ENCODE peak calls at places on chromosomes 2 and 18, in six cellular contexts. One of them, this sample, is unnamed.

GRCh38 chr2:10256525-10257031 is 46.1 kb upstream of the HPCAL1 start:
- DNase-seq in pancreas: no peak
- DNase-seq in PC-3: no peak
- DNase-seq in neural progenitor cell: no peak
- DNase-seq in WTC11: peak
- DNase-seq in CD8-positive, alpha-beta T cell: no peak
- DNase-seq in this sample: no peak

GRCh38 chr2:37855283-37856041 is 69.6 kb upstream of the RMDN2 start:
- DNase-seq in CD8-positive, alpha-beta T cell: no peak
- DNase-seq in neural progenitor cell: no peak
- DNase-seq in PC-3: no peak
- DNase-seq in WTC11: no peak
- DNase-seq in pancreas: no peak
- DNase-seq in this sample: no peak

GRCh38 chr18:58400337-58400885 is 228.5 kb downstream of the ALPK2 start:
- DNase-seq in neural progenitor cell: no peak
- DNase-seq in PC-3: no peak
- DNase-seq in pancreas: no peak
- DNase-seq in WTC11: no peak
- DNase-seq in CD8-positive, alpha-beta T cell: no peak
- DNase-seq in this sample: peak

GRCh38 chr18:21117385-21118135 is 5.9 kb upstream of the ROCK1 start:
- DNase-seq in PC-3: no peak
- DNase-seq in WTC11: no peak
- DNase-seq in CD8-positive, alpha-beta T cell: no peak
- DNase-seq in pancreas: no peak
- DNase-seq in neural progenitor cell: no peak
- DNase-seq in this sample: peak

GRCh38 chr2:223993634-223994232 is 36.5 kb downstream of the MRPL44 start:
- DNase-seq in neural progenitor cell: peak
- DNase-seq in CD8-positive, alpha-beta T cell: peak
- DNase-seq in WTC11: peak
- DNase-seq in pancreas: peak
- DNase-seq in PC-3: peak
- DNase-seq in this sample: no peak

GRCh38 chr2:45452866-45453265 is 158.2 kb downstream of the SRBD1 start:
- DNase-seq in pancreas: no peak
- DNase-seq in CD8-positive, alpha-beta T cell: no peak
- DNase-seq in PC-3: no peak
- DNase-seq in neural progenitor cell: no peak
- DNase-seq in WTC11: no peak
- DNase-seq in this sample: peak

GRCh38 chr2:211755187-211755586 is 783.4 kb downstream of the ERBB4 start:
- DNase-seq in CD8-positive, alpha-beta T cell: no peak
- DNase-seq in PC-3: no peak
- DNase-seq in WTC11: no peak
- DNase-seq in pancreas: no peak
- DNase-seq in neural progenitor cell: no peak
- DNase-seq in this sample: no peak

GRCh38 chr18:26057208-26057821 is 33.1 kb downstream of the SS18 start:
- DNase-seq in CD8-positive, alpha-beta T cell: no peak
- DNase-seq in neural progenitor cell: no peak
- DNase-seq in PC-3: no peak
- DNase-seq in pancreas: no peak
- DNase-seq in WTC11: no peak
- DNase-seq in this sample: no peak

GRCh38 chr2:101805146-101806088 is 107.9 kb downstream of the MAP4K4 start:
- DNase-seq in WTC11: no peak
- DNase-seq in neural progenitor cell: no peak
- DNase-seq in PC-3: no peak
- DNase-seq in CD8-positive, alpha-beta T cell: no peak
- DNase-seq in pancreas: no peak
- DNase-seq in this sample: no peak

GRCh38 chr2:18749912-18750526 is 160.7 kb upstream of the NT5C1B start:
- DNase-seq in CD8-positive, alpha-beta T cell: no peak
- DNase-seq in PC-3: peak
- DNase-seq in WTC11: peak
- DNase-seq in pancreas: peak
- DNase-seq in neural progenitor cell: peak
- DNase-seq in this sample: no peak

GRCh38 chr2:150997702-150998480 is 263.8 kb downstream of the RBM43 start:
- DNase-seq in neural progenitor cell: no peak
- DNase-seq in WTC11: no peak
- DNase-seq in pancreas: no peak
- DNase-seq in PC-3: no peak
- DNase-seq in CD8-positive, alpha-beta T cell: no peak
- DNase-seq in this sample: peak

GRCh38 chr2:111716901-111717635 is 166.9 kb downstream of the ANAPC1 start:
- DNase-seq in neural progenitor cell: no peak
- DNase-seq in pancreas: no peak
- DNase-seq in PC-3: no peak
- DNase-seq in WTC11: no peak
- DNase-seq in CD8-positive, alpha-beta T cell: no peak
- DNase-seq in this sample: no peak

GRCh38 chr2:203599509-203599908 is 64.4 kb upstream of the RAPH1 start:
- DNase-seq in neural progenitor cell: no peak
- DNase-seq in WTC11: no peak
- DNase-seq in CD8-positive, alpha-beta T cell: no peak
- DNase-seq in pancreas: no peak
- DNase-seq in PC-3: no peak
- DNase-seq in this sample: no peak

GRCh38 chr2:39949131-39949530 is 170.1 kb upstream of the THUMPD2 start:
- DNase-seq in pancreas: no peak
- DNase-seq in neural progenitor cell: no peak
- DNase-seq in CD8-positive, alpha-beta T cell: no peak
- DNase-seq in PC-3: no peak
- DNase-seq in WTC11: no peak
- DNase-seq in this sample: no peak

GRCh38 chr2:26652361-26653041 is 11.3 kb upstream of the CIB4 start:
- DNase-seq in WTC11: no peak
- DNase-seq in PC-3: no peak
- DNase-seq in pancreas: no peak
- DNase-seq in neural progenitor cell: no peak
- DNase-seq in CD8-positive, alpha-beta T cell: peak
- DNase-seq in this sample: peak

GRCh38 chr2:147482590-147483292 is 362.1 kb upstream of the ACVR2A start:
- DNase-seq in neural progenitor cell: no peak
- DNase-seq in PC-3: no peak
- DNase-seq in pancreas: no peak
- DNase-seq in WTC11: no peak
- DNase-seq in CD8-positive, alpha-beta T cell: no peak
- DNase-seq in this sample: no peak

GRCh38 chr2:39481611-39482010 is 44.5 kb upstream of the MAP4K3 start:
- DNase-seq in PC-3: peak
- DNase-seq in CD8-positive, alpha-beta T cell: no peak
- DNase-seq in pancreas: no peak
- DNase-seq in neural progenitor cell: no peak
- DNase-seq in WTC11: no peak
- DNase-seq in this sample: no peak

GRCh38 chr2:124489686-124490085 is 464.6 kb downstream of the CNTNAP5 start:
- DNase-seq in PC-3: no peak
- DNase-seq in neural progenitor cell: no peak
- DNase-seq in pancreas: no peak
- DNase-seq in CD8-positive, alpha-beta T cell: no peak
- DNase-seq in WTC11: no peak
- DNase-seq in this sample: no peak

GRCh38 chr18:28789460-28789859 is 612.5 kb upstream of the CDH2 start:
- DNase-seq in WTC11: no peak
- DNase-seq in neural progenitor cell: no peak
- DNase-seq in CD8-positive, alpha-beta T cell: no peak
- DNase-seq in pancreas: no peak
- DNase-seq in PC-3: peak
- DNase-seq in this sample: no peak

GRCh38 chr2:23199115-23199918 is 185.7 kb upstream of the KLHL29 start:
- DNase-seq in PC-3: peak
- DNase-seq in pancreas: no peak
- DNase-seq in WTC11: peak
- DNase-seq in CD8-positive, alpha-beta T cell: no peak
- DNase-seq in neural progenitor cell: peak
- DNase-seq in this sample: no peak

GRCh38 chr18:57819671-57820460 is 16.8 kb upstream of the ATP8B1 start:
- DNase-seq in WTC11: no peak
- DNase-seq in neural progenitor cell: no peak
- DNase-seq in PC-3: peak
- DNase-seq in CD8-positive, alpha-beta T cell: no peak
- DNase-seq in pancreas: peak
- DNase-seq in this sample: no peak

GRCh38 chr2:20650412-20650879 is 452 bp downstream of the HS1BP3 start:
- DNase-seq in pancreas: no peak
- DNase-seq in CD8-positive, alpha-beta T cell: no peak
- DNase-seq in WTC11: peak
- DNase-seq in neural progenitor cell: peak
- DNase-seq in PC-3: peak
- DNase-seq in this sample: no peak

GRCh38 chr2:15816226-15816625 is 124.1 kb upstream of the MYCN start:
- DNase-seq in CD8-positive, alpha-beta T cell: no peak
- DNase-seq in WTC11: no peak
- DNase-seq in pancreas: no peak
- DNase-seq in PC-3: no peak
- DNase-seq in neural progenitor cell: no peak
- DNase-seq in this sample: no peak

GRCh38 chr2:36717556-36718266 is 21.2 kb downstream of the VIT start:
- DNase-seq in CD8-positive, alpha-beta T cell: no peak
- DNase-seq in PC-3: no peak
- DNase-seq in pancreas: no peak
- DNase-seq in neural progenitor cell: no peak
- DNase-seq in WTC11: no peak
- DNase-seq in this sample: no peak
- TF ChIP-seq CTCF in CD8-positive, alpha-beta T cell: no peak
- TF ChIP-seq CTCF in PC-3: no peak
- TF ChIP-seq CTCF in pancreas: no peak
- TF ChIP-seq CTCF in neural progenitor cell: no peak
- TF ChIP-seq CTCF in WTC11: no peak
- TF ChIP-seq CTCF in this sample: no peak

DNA sequence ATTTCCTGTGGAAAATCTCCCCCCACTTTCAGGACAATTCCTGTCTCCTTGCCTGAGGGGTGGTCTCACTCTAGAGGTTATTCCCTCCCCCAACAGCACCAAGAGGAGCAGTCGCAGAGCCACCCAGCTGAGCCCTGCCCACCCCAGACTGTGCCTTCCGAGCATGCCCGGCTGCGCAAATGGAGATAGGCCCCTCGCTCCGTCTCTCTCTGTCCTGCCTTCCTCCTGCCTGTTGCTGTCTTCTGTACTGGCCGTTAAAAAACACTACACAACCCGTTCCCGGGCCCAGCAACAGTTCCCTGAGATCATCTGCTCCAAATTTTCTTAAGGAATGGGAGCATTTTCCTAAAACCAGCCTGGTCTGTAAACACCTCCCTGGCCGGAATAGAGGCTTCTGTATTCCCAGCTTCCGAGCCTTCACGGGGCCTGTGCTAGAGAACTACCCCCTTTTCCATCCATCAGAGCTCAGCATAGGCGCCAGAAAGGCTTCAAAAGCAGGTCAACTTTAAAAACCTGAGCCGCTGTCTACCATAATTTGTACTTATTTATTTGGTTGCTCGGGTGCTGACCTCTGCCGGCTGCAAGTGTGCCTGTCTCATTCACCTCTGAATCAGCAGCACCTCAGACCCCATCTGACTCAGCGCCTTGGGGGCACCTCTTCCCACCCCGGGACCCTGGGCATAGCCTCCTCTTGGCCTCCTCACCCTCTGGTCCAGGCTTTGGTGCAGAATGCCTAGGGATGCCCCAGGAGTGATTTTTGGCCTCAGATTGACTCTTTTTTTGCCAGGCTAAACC is 159.4 kb downstream of the PXDN start:
- DNase-seq in neural progenitor cell: no peak
- DNase-seq in PC-3: peak
- DNase-seq in CD8-positive, alpha-beta T cell: no peak
- DNase-seq in pancreas: no peak
- DNase-seq in WTC11: no peak
- DNase-seq in this sample: no peak
- TF ChIP-seq CTCF in neural progenitor cell: no peak
- TF ChIP-seq CTCF in PC-3: peak
- TF ChIP-seq CTCF in CD8-positive, alpha-beta T cell: no peak
- TF ChIP-seq CTCF in pancreas: no peak
- TF ChIP-seq CTCF in WTC11: no peak
- TF ChIP-seq CTCF in this sample: peak

DNA sequence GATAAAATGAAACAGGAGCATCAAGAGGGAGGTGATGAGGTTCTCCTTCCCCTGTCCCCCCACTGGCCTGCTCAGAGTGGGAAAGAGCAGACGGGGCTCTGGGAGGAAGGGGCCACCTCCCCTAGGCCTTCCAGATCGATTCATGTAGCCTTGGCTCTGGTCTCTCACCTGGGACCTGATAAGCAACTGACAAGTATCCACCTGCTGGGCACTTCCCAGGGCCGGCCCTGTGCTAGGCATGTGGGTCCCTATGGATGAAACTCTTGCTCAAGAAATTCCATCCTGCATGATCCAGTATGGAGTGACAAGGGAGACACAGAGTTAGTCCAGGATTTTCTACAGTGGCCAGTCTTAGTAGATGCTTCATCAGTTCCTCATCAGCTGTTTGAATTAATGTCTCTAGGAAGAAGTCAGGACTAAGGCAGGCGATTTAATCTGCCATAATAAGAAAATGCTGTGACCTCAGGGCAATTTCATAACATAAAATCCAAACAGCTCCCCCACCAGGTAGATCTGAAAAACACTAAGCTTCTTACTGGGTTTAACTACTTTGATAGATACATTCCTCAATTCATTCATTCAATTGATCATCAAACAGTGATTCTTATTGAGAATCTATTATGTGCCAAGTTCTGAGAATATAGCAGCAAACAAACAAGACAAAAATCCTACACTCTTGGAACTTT is 44.7 kb upstream of the ZFP36L2 start:
- DNase-seq in PC-3: no peak
- DNase-seq in WTC11: no peak
- DNase-seq in neural progenitor cell: no peak
- DNase-seq in CD8-positive, alpha-beta T cell: no peak
- DNase-seq in pancreas: no peak
- DNase-seq in this sample: no peak
- TF ChIP-seq CTCF in PC-3: peak
- TF ChIP-seq CTCF in WTC11: no peak
- TF ChIP-seq CTCF in neural progenitor cell: peak
- TF ChIP-seq CTCF in CD8-positive, alpha-beta T cell: no peak
- TF ChIP-seq CTCF in pancreas: no peak
- TF ChIP-seq CTCF in this sample: no peak

GRCh38 chr18:59821983-59822382 is 77.8 kb upstream of the PMAIP1 start:
- DNase-seq in CD8-positive, alpha-beta T cell: no peak
- DNase-seq in PC-3: no peak
- DNase-seq in pancreas: no peak
- DNase-seq in neural progenitor cell: no peak
- DNase-seq in WTC11: no peak
- DNase-seq in this sample: no peak
- TF ChIP-seq CTCF in CD8-positive, alpha-beta T cell: no peak
- TF ChIP-seq CTCF in PC-3: no peak
- TF ChIP-seq CTCF in pancreas: no peak
- TF ChIP-seq CTCF in neural progenitor cell: no peak
- TF ChIP-seq CTCF in WTC11: no peak
- TF ChIP-seq CTCF in this sample: no peak

This sample was measured in BJ.